ENCODE peak calls at places on chromosomes 16 and 17, in nine cellular contexts. O is DMS153; Q is GM10248; G is H54; X is right atrium auricular region; B is fibroblast of villous mesenchyme; A is fibroblast of gingiva; P is CD4-positive, CD25-positive, alpha-beta regulatory T cell; V is RPMI7951. W is an unnamed sample.

GRCh38 chr17:80460286-80460881 is 16.0 kb downstream of the NPTX1 start:
- DNase-seq in O (no peak), Q (no peak), G (no peak), X (no peak), B (peak), A (peak), P (no peak), V (no peak), W (no peak)

GRCh38 chr17:9979463-9979995 is 74.5 kb upstream of the RCVRN start:
- DNase-seq in O (no peak), Q (no peak), G (no peak), X (no peak), B (no peak), A (no peak), P (no peak), V (peak), W (no peak)

GRCh38 chr16:55324491-55325447 is 766 bp downstream of the IRX6 start:
- DNase-seq in O (no peak), Q (no peak), G (no peak), X (no peak), B (no peak), A (peak), P (no peak), V (no peak), W (no peak)

GRCh38 chr17:76007850-76008165 is 7.2 kb downstream of the CDK3 start:
- DNase-seq in O (no peak), Q (no peak), G (no peak), X (no peak), B (no peak), A (no peak), P (no peak), V (no peak), W (no peak)

GRCh38 chr16:57390635-57391307 is 13.8 kb upstream of the CCL17 start:
- DNase-seq in O (no peak), Q (no peak), G (no peak), X (no peak), B (no peak), A (no peak), P (no peak), V (no peak), W (no peak)

GRCh38 chr17:28792877-28793666 is 49.3 kb downstream of the TRAF4 start:
- DNase-seq in O (no peak), Q (no peak), G (no peak), X (no peak), B (peak), A (no peak), P (no peak), V (no peak), W (no peak)

GRCh38 chr17:55144518-55144917 is 120.2 kb upstream of the HLF start:
- DNase-seq in O (peak), Q (no peak), G (no peak), X (no peak), B (no peak), A (no peak), P (no peak), V (no peak), W (no peak)

GRCh38 chr17:41667280-41668008 is 21.2 kb upstream of the EIF1 start:
- DNase-seq in O (no peak), Q (peak), G (no peak), X (no peak), B (no peak), A (no peak), P (no peak), V (no peak), W (no peak)

GRCh38 chr17:50507871-50508572 is at the start of gene MYCBPAP:
- DNase-seq in O (peak), Q (peak), G (no peak), X (peak), B (peak), A (peak), P (peak), V (peak), W (peak)

GRCh38 chr17:57451126-57451690 is 194.9 kb downstream of the MSI2 start:
- DNase-seq in O (no peak), Q (no peak), G (no peak), X (no peak), B (no peak), A (no peak), P (no peak), V (no peak), W (no peak)

GRCh38 chr16:80612461-80613017 is 71.7 kb downstream of the DYNLRB2 start:
- DNase-seq in O (no peak), Q (peak), G (no peak), X (no peak), B (no peak), A (no peak), P (no peak), V (no peak), W (no peak)

W was measured in SHP77 treated with DMSO at 0.1 percent for 48 hours.